ENCODE peak calls at places on chromosomes 16 and 17, in four cellular contexts. One of them, this sample, is unnamed.

GRCh38 chr17:52150935-52151334 is 7.6 kb downstream of the CA10 start:
- DNase-seq in lower leg skin: no peak
- DNase-seq in suprapubic skin: no peak
- DNase-seq in K562: no peak
- DNase-seq in this sample: no peak

GRCh38 chr16:80819988-80820387 is 15.6 kb upstream of the CDYL2 start:
- DNase-seq in lower leg skin: no peak
- DNase-seq in K562: no peak
- DNase-seq in suprapubic skin: no peak
- DNase-seq in this sample: no peak

GRCh38 chr17:62092784-62093183 is 27.7 kb upstream of the MED13 start:
- DNase-seq in K562: no peak
- DNase-seq in suprapubic skin: no peak
- DNase-seq in lower leg skin: no peak
- DNase-seq in this sample: no peak

GRCh38 chr17:35871415-35871814 is 2.7 kb upstream of the HEATR9 start:
- DNase-seq in K562: no peak
- DNase-seq in lower leg skin: no peak
- DNase-seq in suprapubic skin: no peak
- DNase-seq in this sample: peak; percentile 55

GRCh38 chr17:50280068-50280467 is 5.8 kb downstream of the TMEM92 start:
- DNase-seq in K562: peak; percentile 47
- DNase-seq in lower leg skin: no peak
- DNase-seq in suprapubic skin: no peak
- DNase-seq in this sample: peak; percentile 50

GRCh38 chr17:50708050-50709000 is 611 bp upstream of the ANKRD40 start:
- DNase-seq in lower leg skin: no peak
- DNase-seq in suprapubic skin: no peak
- DNase-seq in K562: no peak
- DNase-seq in this sample: peak; percentile 47

GRCh38 chr16:86393907-86394626 is 116.3 kb upstream of the FOXF1 start:
- DNase-seq in K562: no peak
- DNase-seq in lower leg skin: no peak
- DNase-seq in suprapubic skin: no peak
- DNase-seq in this sample: no peak

GRCh38 chr17:79176792-79177601 is 102.4 kb downstream of the ENGASE start:
- DNase-seq in K562: no peak
- DNase-seq in suprapubic skin: no peak
- DNase-seq in lower leg skin: no peak
- DNase-seq in this sample: no peak

GRCh38 chr17:79549111-79549915 is 61.5 kb downstream of the RBFOX3 start:
- DNase-seq in K562: no peak
- DNase-seq in lower leg skin: no peak
- DNase-seq in suprapubic skin: peak; percentile 38
- DNase-seq in this sample: no peak

GRCh38 chr17:4074831-4075495 is 67.9 kb downstream of the ZZEF1 start:
- DNase-seq in suprapubic skin: no peak
- DNase-seq in lower leg skin: no peak
- DNase-seq in K562: peak; percentile 53
- DNase-seq in this sample: peak; percentile 60

GRCh38 chr17:12637015-12637414 is 28.7 kb upstream of the MYOCD start:
- DNase-seq in suprapubic skin: no peak
- DNase-seq in lower leg skin: no peak
- DNase-seq in K562: no peak
- DNase-seq in this sample: no peak

GRCh38 chr16:23556881-23557778 is at the start of the genes EARS2 and UBFD1:
- DNase-seq in suprapubic skin: peak; percentile 98
- DNase-seq in lower leg skin: peak; percentile 96
- DNase-seq in K562: peak; percentile 96
- DNase-seq in this sample: peak; percentile 98

GRCh38 chr17:80946449-80946848 is 45.2 kb upstream of the CHMP6 start:
- DNase-seq in K562: no peak
- DNase-seq in suprapubic skin: no peak
- DNase-seq in lower leg skin: no peak
- DNase-seq in this sample: no peak

GRCh38 chr16:67514382-67514828 is 14.2 kb upstream of the RIPOR1 start:
- DNase-seq in K562: peak; percentile 58
- DNase-seq in lower leg skin: peak; percentile 89
- DNase-seq in suprapubic skin: peak; percentile 90
- DNase-seq in this sample: peak; percentile 93

GRCh38 chr17:21176996-21177395 is 37.0 kb downstream of the TMEM11 start:
- DNase-seq in K562: no peak
- DNase-seq in suprapubic skin: peak; percentile 20
- DNase-seq in lower leg skin: no peak
- DNase-seq in this sample: no peak

GRCh38 chr16:48432136-48432535 is 46.9 kb upstream of the SIAH1 start:
- DNase-seq in K562: no peak
- DNase-seq in lower leg skin: no peak
- DNase-seq in suprapubic skin: no peak
- DNase-seq in this sample: peak; percentile 85

GRCh38 chr17:77280304-77280910 is 139.6 kb downstream of the SEC14L1 start:
- DNase-seq in K562: no peak
- DNase-seq in lower leg skin: peak; percentile 19
- DNase-seq in suprapubic skin: no peak
- DNase-seq in this sample: no peak

GRCh38 chr16:77302249-77302648 is 103.0 kb downstream of the SYCE1L start:
- DNase-seq in suprapubic skin: no peak
- DNase-seq in K562: no peak
- DNase-seq in lower leg skin: no peak
- DNase-seq in this sample: no peak

GRCh38 chr16:67892899-67893790 is at the start of gene PSKH1:
- DNase-seq in lower leg skin: peak; percentile 95
- DNase-seq in suprapubic skin: peak; percentile 98
- DNase-seq in K562: peak; percentile 97
- DNase-seq in this sample: peak; percentile 98

GRCh38 chr17:2068101-2068518 is 13.2 kb downstream of the HIC1 start:
- DNase-seq in K562: no peak
- DNase-seq in lower leg skin: no peak
- DNase-seq in suprapubic skin: peak; percentile 71
- DNase-seq in this sample: no peak

GRCh38 chr17:57739402-57740224 is 5.5 kb downstream of the CCDC182 start:
- DNase-seq in K562: peak; percentile 36
- DNase-seq in suprapubic skin: no peak
- DNase-seq in lower leg skin: no peak
- DNase-seq in this sample: peak; percentile 43

GRCh38 chr16:84854759-84855158 is 35.0 kb downstream of the CRISPLD2 start:
- DNase-seq in suprapubic skin: no peak
- DNase-seq in lower leg skin: no peak
- DNase-seq in K562: no peak
- DNase-seq in this sample: peak; percentile 56

GRCh38 chr16:25996052-25996451 is 304.3 kb downstream of the HS3ST4 start:
- DNase-seq in lower leg skin: no peak
- DNase-seq in K562: peak; percentile 27
- DNase-seq in suprapubic skin: no peak
- DNase-seq in this sample: peak; percentile 11

GRCh38 chr17:17512866-17513265 is 16.7 kb upstream of the RASD1 start:
- DNase-seq in suprapubic skin: no peak
- DNase-seq in K562: no peak
- DNase-seq in lower leg skin: no peak
- DNase-seq in this sample: no peak

GRCh38 chr16:27363797-27364196 is 38.2 kb upstream of the IL21R start:
- DNase-seq in lower leg skin: peak; percentile 33
- DNase-seq in suprapubic skin: no peak
- DNase-seq in K562: no peak
- DNase-seq in this sample: no peak

DNA sequence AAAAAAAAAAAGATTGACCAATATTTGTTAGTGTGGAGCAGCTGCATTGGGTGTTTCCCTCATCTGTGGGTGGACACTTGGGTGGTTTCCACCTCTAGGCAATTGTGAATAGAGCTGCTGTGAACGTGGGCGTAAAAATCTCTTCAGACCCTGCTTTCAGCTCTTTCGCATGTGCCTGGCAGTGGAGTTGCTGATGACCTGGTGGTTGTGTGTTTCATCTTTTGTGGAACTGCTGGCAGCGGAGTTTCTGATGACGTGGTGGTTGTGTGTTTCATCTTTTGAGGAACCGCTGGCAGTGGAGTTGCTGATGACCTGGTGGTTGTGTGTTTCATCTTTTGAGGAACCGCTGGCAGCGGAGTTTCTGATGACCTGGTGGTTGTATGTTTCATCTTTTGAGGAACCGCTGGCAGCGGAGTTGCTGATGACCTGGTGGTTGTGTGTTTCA is 21.4 kb downstream of the ZC3H18 start:
- DNase-seq in lower leg skin: peak; percentile 21
- DNase-seq in K562: no peak
- DNase-seq in suprapubic skin: peak; percentile 74
- DNase-seq in this sample: peak; percentile 29
- TF ChIP-seq POLR2A in lower leg skin: no peak
- TF ChIP-seq POLR2A in K562: no peak
- TF ChIP-seq POLR2A in suprapubic skin: no peak
- TF ChIP-seq POLR2A in this sample: no peak

DNA sequence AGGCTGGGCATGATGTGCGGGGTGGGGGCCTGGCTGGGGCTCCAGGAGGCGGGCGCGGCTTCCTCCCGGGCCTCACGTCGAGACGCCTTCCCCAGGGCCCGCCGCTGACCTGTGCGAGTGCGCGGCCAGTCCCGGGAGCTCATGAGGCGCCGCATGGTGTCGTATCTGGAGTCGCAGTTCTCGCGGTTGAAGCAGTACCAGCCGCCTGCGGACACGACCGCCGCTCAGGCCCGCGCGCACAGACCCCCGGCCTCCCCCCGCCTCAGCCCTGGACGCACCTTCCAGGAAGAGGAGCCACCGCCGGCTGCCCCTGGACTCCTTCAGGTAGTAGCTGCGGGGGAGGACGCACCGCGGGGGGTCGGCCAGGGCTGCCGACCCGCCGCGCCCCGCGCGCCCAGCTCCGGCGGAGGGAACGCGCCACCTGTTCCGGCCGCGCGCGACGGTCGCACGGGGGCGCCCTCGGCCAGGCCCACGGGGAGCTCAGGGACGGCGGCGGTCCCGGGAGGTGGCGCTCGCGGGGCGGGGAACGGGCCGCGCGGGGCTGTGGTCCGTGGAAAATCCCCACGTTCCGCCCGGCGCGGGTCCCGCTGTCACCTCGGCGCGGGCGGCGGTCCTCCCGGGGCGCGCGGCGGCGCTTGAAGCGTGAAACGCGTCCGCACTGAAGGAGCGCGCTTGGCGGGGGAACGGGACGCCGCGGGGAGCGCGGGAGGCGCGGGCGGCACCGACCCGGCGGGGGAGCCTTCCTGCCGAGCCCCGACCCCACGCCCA is 1.4 kb downstream of the NOTUM start:
- DNase-seq in lower leg skin: peak; percentile 12
- DNase-seq in K562: peak; percentile 86
- DNase-seq in suprapubic skin: no peak
- DNase-seq in this sample: peak; percentile 52
- TF ChIP-seq CTCF in lower leg skin: no peak
- TF ChIP-seq CTCF in K562: peak; percentile 99
- TF ChIP-seq CTCF in suprapubic skin: peak; percentile 94
- TF ChIP-seq CTCF in this sample: no peak

GRCh38 chr16:54026456-54026855 is 260.1 kb downstream of the IRX3 start:
- DNase-seq in K562: no peak
- DNase-seq in lower leg skin: no peak
- DNase-seq in suprapubic skin: no peak
- DNase-seq in this sample: no peak
- TF ChIP-seq POLR2A in K562: no peak
- TF ChIP-seq POLR2A in lower leg skin: no peak
- TF ChIP-seq POLR2A in suprapubic skin: no peak
- TF ChIP-seq POLR2A in this sample: no peak

DNA sequence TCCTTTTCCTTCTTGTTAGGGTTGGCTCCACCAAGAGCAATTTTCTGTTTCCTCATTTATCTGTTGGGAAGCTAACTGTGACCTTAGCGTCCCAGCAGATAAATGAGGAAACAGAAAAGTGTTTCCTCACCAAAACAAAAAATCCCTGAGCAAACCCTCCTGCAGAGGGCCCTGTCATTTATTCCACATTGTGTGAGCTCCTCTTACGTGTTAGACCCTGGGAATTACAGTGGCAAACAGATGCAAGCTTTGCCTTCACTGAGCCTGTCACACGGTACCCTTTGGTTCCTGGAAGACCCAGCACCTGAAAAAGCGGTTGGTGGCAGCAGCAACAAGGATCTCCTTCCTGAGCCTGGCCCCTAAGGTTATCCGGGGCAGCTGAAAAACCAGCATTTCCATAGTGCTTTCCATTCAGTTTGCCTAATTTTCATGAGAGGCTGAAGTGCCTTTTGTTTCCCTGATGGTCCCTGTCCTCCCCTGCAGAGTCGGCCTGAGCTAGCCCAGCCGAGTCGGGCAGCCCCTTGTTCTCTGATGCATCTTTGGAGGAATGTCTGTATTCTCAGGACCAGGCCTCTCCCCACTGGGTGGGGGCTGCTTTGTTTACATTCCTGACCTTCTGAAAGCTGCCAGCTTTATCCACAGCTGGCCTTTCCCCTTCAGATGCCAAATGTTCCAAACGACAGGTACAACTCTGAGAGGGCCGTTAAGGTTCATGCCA is 34.7 kb downstream of the YPEL2 start:
- DNase-seq in K562: no peak
- DNase-seq in lower leg skin: no peak
- DNase-seq in suprapubic skin: no peak
- DNase-seq in this sample: peak; percentile 38
- TF ChIP-seq CTCF in K562: no peak
- TF ChIP-seq CTCF in lower leg skin: no peak
- TF ChIP-seq CTCF in suprapubic skin: no peak
- TF ChIP-seq CTCF in this sample: no peak

GRCh38 chr17:48103379-48103715 is 2.1 kb upstream of the CBX1 start:
- DNase-seq in suprapubic skin: no peak
- DNase-seq in lower leg skin: no peak
- DNase-seq in K562: no peak
- DNase-seq in this sample: peak; percentile 28

GRCh38 chr17:48100160-48100559 is 1.1 kb downstream of the CBX1 start:
- DNase-seq in suprapubic skin: no peak
- DNase-seq in lower leg skin: no peak
- DNase-seq in K562: no peak
- DNase-seq in this sample: no peak

GRCh38 chr17:48102700-48103378 is 1.6 kb upstream of the CBX1 start:
- DNase-seq in lower leg skin: no peak
- DNase-seq in suprapubic skin: no peak
- DNase-seq in K562: no peak
- DNase-seq in this sample: peak; percentile 51

GRCh38 chr17:48100591-48101011 is 677 bp downstream of the CBX1 start:
- DNase-seq in suprapubic skin: peak; percentile 81
- DNase-seq in lower leg skin: peak; percentile 33
- DNase-seq in K562: peak; percentile 61
- DNase-seq in this sample: no peak

DNA sequence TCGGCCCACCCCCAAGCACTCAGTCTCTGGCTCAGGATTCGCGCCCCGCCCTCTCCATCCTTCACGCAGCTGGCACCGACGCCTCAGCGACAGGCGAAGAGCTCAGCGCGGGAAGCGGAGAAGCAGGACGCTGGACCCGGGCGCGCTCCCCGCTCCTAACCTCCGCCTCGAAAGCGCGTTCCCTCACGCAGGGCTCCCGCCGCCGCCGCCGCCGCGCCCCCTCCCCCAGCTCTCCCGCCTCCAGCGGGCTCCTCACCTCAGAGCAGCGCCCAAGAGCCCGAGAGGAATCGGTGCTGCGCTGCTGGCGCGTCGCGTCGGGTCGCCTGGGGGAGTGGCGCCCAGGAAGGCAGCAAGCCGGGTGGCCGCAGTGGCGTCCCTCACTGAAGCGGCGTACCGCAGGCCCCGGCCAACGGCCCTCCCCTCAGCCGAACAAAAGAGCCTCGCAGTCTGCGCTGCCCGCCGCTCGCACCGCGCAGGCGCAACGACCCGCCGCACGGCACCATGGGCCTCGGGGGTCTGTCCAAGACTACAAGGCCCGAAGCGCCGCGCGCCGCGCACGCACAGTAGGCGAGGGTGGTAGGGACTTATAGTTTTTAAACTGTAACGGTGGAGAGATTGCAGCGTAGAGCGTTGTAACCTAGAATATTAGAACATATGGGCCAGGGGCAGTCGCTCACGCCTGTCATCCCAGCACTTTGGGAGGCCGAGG is at the start of gene CBX1:
- DNase-seq in lower leg skin: peak; percentile 88
- DNase-seq in suprapubic skin: peak; percentile 94
- DNase-seq in K562: peak; percentile 89
- DNase-seq in this sample: peak; percentile 98
- TF ChIP-seq POLR2A in lower leg skin: no peak
- TF ChIP-seq POLR2A in suprapubic skin: no peak
- TF ChIP-seq POLR2A in K562: peak; percentile 71
- TF ChIP-seq POLR2A in this sample: no peak

This sample was measured in NB4.